ENCODE peak calls at places on chromosomes 7 and 10, in ten cellular contexts. R is mucosa of descending colon; Y is activated CD8-positive, alpha-beta memory T cell treated with anti-CD3 and anti-CD28 coated beads for 24 hours; W is stimulated activated CD4-positive, alpha-beta T cell treated with anti-CD3 and anti-CD28 coated beads, TNF-alpha, amount 100 ng/mL, for 4 hours; O is WERI-Rb-1; X is HuH-7.5; E is NCI-H1694 treated with DMSO at 0.1 percent for 48 hours; D is substantia nigra; F is thyroid gland; S is transverse colon. K is an unnamed sample.

GRCh38 chr10:61166065-61166464 is 222.1 kb upstream of the RHOBTB1 start:
- DNase-seq in R (no peak), Y (no peak), W (no peak), O (peak), X (no peak), E (no peak), D (no peak), F (no peak), S (no peak), K (no peak)

GRCh38 chr10:86648706-86649426 is 5.5 kb upstream of the OPN4 start:
- DNase-seq in R (no peak), Y (peak), W (no peak), O (no peak), X (no peak), E (no peak), D (no peak), F (peak), S (peak), K (no peak)

GRCh38 chr7:1236132-1236655 is 3.5 kb downstream of the UNCX start:
- DNase-seq in R (no peak), Y (no peak), W (no peak), O (no peak), X (no peak), E (no peak), D (no peak), F (no peak), S (no peak), K (no peak)

GRCh38 chr10:94129393-94130130 is 135.8 kb downstream of the PLCE1 start:
- DNase-seq in R (no peak), Y (no peak), W (no peak), O (no peak), X (no peak), E (no peak), D (no peak), F (no peak), S (no peak), K (no peak)

GRCh38 chr10:104417629-104418292 is 64.1 kb downstream of the CFAP58 start:
- DNase-seq in R (no peak), Y (no peak), W (no peak), O (no peak), X (no peak), E (peak), D (no peak), F (no peak), S (no peak), K (no peak)

GRCh38 chr7:188174-188573 is 4.2 kb upstream of the FAM20C start:
- DNase-seq in R (no peak), Y (no peak), W (no peak), O (no peak), X (no peak), E (no peak), D (no peak), F (no peak), S (no peak), K (no peak)

GRCh38 chr10:34320265-34320664 is 494.8 kb downstream of the PARD3 start:
- DNase-seq in R (no peak), Y (no peak), W (no peak), O (no peak), X (no peak), E (peak), D (no peak), F (no peak), S (no peak), K (peak)

GRCh38 chr7:49400891-49401550 is 372.4 kb upstream of the VWC2 start:
- DNase-seq in R (no peak), Y (no peak), W (no peak), O (no peak), X (no peak), E (no peak), D (no peak), F (no peak), S (no peak), K (no peak)

GRCh38 chr7:36961691-36962090 is 237.4 kb upstream of the AOAH start:
- DNase-seq in R (no peak), Y (no peak), W (no peak), O (no peak), X (no peak), E (no peak), D (no peak), F (no peak), S (no peak), K (no peak)

GRCh38 chr10:88249450-88249849 is 333.7 kb downstream of the RNLS start:
- DNase-seq in R (no peak), Y (no peak), W (no peak), O (no peak), X (no peak), E (no peak), D (no peak), F (no peak), S (no peak), K (no peak)

GRCh38 chr7:17882685-17883084 is 57.6 kb downstream of the SNX13 start:
- DNase-seq in R (no peak), Y (no peak), W (no peak), O (no peak), X (no peak), E (no peak), D (no peak), F (no peak), S (no peak), K (no peak)

GRCh38 chr7:67625257-67625713 is 628.7 kb downstream of the TYW1 start:
- DNase-seq in R (peak), Y (peak), W (no peak), O (peak), X (peak), E (peak), D (peak), F (peak), S (peak), K (peak)

K was measured in NCI-H748 treated with DMSO at 0.1 percent for 48 hours.